ENCODE peak calls at places on chromosomes 6 and 20, in nine cellular contexts. T, S, V, L, Q, J, O, G and M are unnamed samples.

GRCh38 chr6:159985296-159985940 is 16.5 kb downstream of the IGF2R start:
- DNase-seq in T (no peak), S (no peak), V (no peak), L (no peak), Q (peak; percentile 74), J (no peak), O (no peak), G (no peak), M (no peak)

GRCh38 chr6:112188906-112189305 is 65.5 kb downstream of the LAMA4 start:
- DNase-seq in T (peak; percentile 95), S (no peak), V (no peak), L (no peak), Q (peak; percentile 77), J (no peak), O (no peak), G (no peak), M (no peak)

GRCh38 chr6:89509719-89510339 is 76.9 kb downstream of the ANKRD6 start:
- DNase-seq in T (no peak), S (no peak), V (no peak), L (no peak), Q (no peak), J (no peak), O (no peak), G (no peak), M (no peak)

GRCh38 chr6:109002100-109002697 is 92.4 kb downstream of the SESN1 start:
- DNase-seq in T (peak; percentile 45), S (no peak), V (no peak), L (no peak), Q (peak; percentile 88), J (peak; percentile 79), O (no peak), G (no peak), M (no peak)

GRCh38 chr20:3115190-3116107 is 30.9 kb upstream of the AVP start:
- DNase-seq in T (peak; percentile 30), S (peak; percentile 23), V (no peak), L (no peak), Q (peak; percentile 77), J (peak; percentile 66), O (peak; percentile 61), G (no peak), M (peak; percentile 92)

GRCh38 chr20:444862-445426 is 17.4 kb downstream of the TBC1D20 start:
- DNase-seq in T (no peak), S (no peak), V (no peak), L (no peak), Q (peak; percentile 85), J (peak; percentile 35), O (no peak), G (no peak), M (peak; percentile 85)

GRCh38 chr6:96626749-96627353 is 63.9 kb downstream of the FHL5 start:
- DNase-seq in T (peak; percentile 18), S (no peak), V (no peak), L (no peak), Q (peak; percentile 63), J (peak; percentile 63), O (peak; percentile 28), G (no peak), M (no peak)

GRCh38 chr6:151502499-151502898 is 8.7 kb downstream of the CCDC170 start:
- DNase-seq in T (no peak), S (no peak), V (no peak), L (no peak), Q (peak; percentile 60), J (no peak), O (peak; percentile 43), G (no peak), M (peak; percentile 83)

GRCh38 chr6:73180718-73181619 is 44.3 kb downstream of the KHDC1L start:
- DNase-seq in T (peak; percentile 70), S (no peak), V (no peak), L (no peak), Q (peak; percentile 82), J (peak; percentile 85), O (peak; percentile 72), G (no peak), M (no peak)

GRCh38 chr6:26232950-26233607 is 131.9 kb upstream of the BTN3A2 start:
- DNase-seq in T (peak; percentile 69), S (no peak), V (peak; percentile 77), L (no peak), Q (no peak), J (peak; percentile 81), O (no peak), G (no peak), M (no peak)

GRCh38 chr20:56422131-56422823 is 10.2 kb downstream of the CASS4 start:
- DNase-seq in T (no peak), S (no peak), V (no peak), L (no peak), Q (peak; percentile 86), J (peak; percentile 80), O (peak; percentile 86), G (no peak), M (no peak)

GRCh38 chr6:40556881-40557280 is 30.3 kb downstream of the LRFN2 start:
- DNase-seq in T (no peak), S (no peak), V (no peak), L (no peak), Q (no peak), J (no peak), O (no peak), G (no peak), M (no peak)